ENCODE peak calls at places on chromosomes 1 and 21, in seven cellular contexts. One of them, this sample, is unnamed.

GRCh38 chr1:5980314-5981008 is 11.8 kb downstream of the NPHP4 start:
- DNase-seq in psoas muscle: peak; percentile 82
- DNase-seq in stomach: no peak
- DNase-seq in body of pancreas: no peak
- DNase-seq in brain microvascular endothelial cell: peak; percentile 21
- DNase-seq in CD8-positive, alpha-beta T cell: no peak
- DNase-seq in pancreas: no peak
- DNase-seq in this sample: peak; percentile 74

GRCh38 chr1:71269823-71270222 is 189.0 kb upstream of the ZRANB2 start:
- DNase-seq in brain microvascular endothelial cell: no peak
- DNase-seq in psoas muscle: no peak
- DNase-seq in pancreas: no peak
- DNase-seq in stomach: no peak
- DNase-seq in body of pancreas: no peak
- DNase-seq in CD8-positive, alpha-beta T cell: no peak
- DNase-seq in this sample: no peak

GRCh38 chr21:24023936-24024335 is 1583.3 kb downstream of the MRPL39 start:
- DNase-seq in psoas muscle: no peak
- DNase-seq in pancreas: no peak
- DNase-seq in brain microvascular endothelial cell: no peak
- DNase-seq in body of pancreas: no peak
- DNase-seq in stomach: no peak
- DNase-seq in CD8-positive, alpha-beta T cell: no peak
- DNase-seq in this sample: no peak

GRCh38 chr1:26364956-26365355 is 7.6 kb downstream of the ZNF683 start:
- DNase-seq in pancreas: no peak
- DNase-seq in CD8-positive, alpha-beta T cell: no peak
- DNase-seq in body of pancreas: no peak
- DNase-seq in stomach: no peak
- DNase-seq in brain microvascular endothelial cell: no peak
- DNase-seq in psoas muscle: peak; percentile 24
- DNase-seq in this sample: no peak

GRCh38 chr1:71521655-71522264 is 440.9 kb upstream of the ZRANB2 start:
- DNase-seq in body of pancreas: peak; percentile 29
- DNase-seq in pancreas: no peak
- DNase-seq in brain microvascular endothelial cell: peak; percentile 11
- DNase-seq in stomach: peak; percentile 39
- DNase-seq in CD8-positive, alpha-beta T cell: no peak
- DNase-seq in psoas muscle: no peak
- DNase-seq in this sample: no peak

GRCh38 chr1:226609836-226610455 is 61.4 kb downstream of the STUM start:
- DNase-seq in body of pancreas: no peak
- DNase-seq in CD8-positive, alpha-beta T cell: no peak
- DNase-seq in pancreas: no peak
- DNase-seq in brain microvascular endothelial cell: no peak
- DNase-seq in psoas muscle: peak; percentile 73
- DNase-seq in stomach: no peak
- DNase-seq in this sample: no peak

GRCh38 chr21:36727886-36728285 is 29.0 kb downstream of the SIM2 start:
- DNase-seq in pancreas: no peak
- DNase-seq in body of pancreas: no peak
- DNase-seq in brain microvascular endothelial cell: no peak
- DNase-seq in CD8-positive, alpha-beta T cell: no peak
- DNase-seq in stomach: peak; percentile 21
- DNase-seq in psoas muscle: no peak
- DNase-seq in this sample: no peak

GRCh38 chr1:10761503-10762152 is 34.8 kb downstream of the CASZ1 start:
- DNase-seq in pancreas: no peak
- DNase-seq in CD8-positive, alpha-beta T cell: no peak
- DNase-seq in stomach: peak; percentile 82
- DNase-seq in psoas muscle: no peak
- DNase-seq in brain microvascular endothelial cell: no peak
- DNase-seq in body of pancreas: no peak
- DNase-seq in this sample: no peak

GRCh38 chr21:41752231-41752681 is 14.6 kb downstream of the RIPK4 start:
- DNase-seq in CD8-positive, alpha-beta T cell: no peak
- DNase-seq in body of pancreas: no peak
- DNase-seq in brain microvascular endothelial cell: no peak
- DNase-seq in pancreas: no peak
- DNase-seq in psoas muscle: no peak
- DNase-seq in stomach: no peak
- DNase-seq in this sample: no peak

GRCh38 chr1:26225033-26225831 is 8.8 kb upstream of the CEP85 start:
- DNase-seq in CD8-positive, alpha-beta T cell: no peak
- DNase-seq in body of pancreas: peak; percentile 86
- DNase-seq in stomach: peak; percentile 80
- DNase-seq in brain microvascular endothelial cell: peak; percentile 15
- DNase-seq in psoas muscle: peak; percentile 85
- DNase-seq in pancreas: peak; percentile 93
- DNase-seq in this sample: peak; percentile 71

GRCh38 chr1:28256197-28256827 is 3.0 kb upstream of the SESN2 start:
- DNase-seq in brain microvascular endothelial cell: no peak
- DNase-seq in stomach: no peak
- DNase-seq in CD8-positive, alpha-beta T cell: no peak
- DNase-seq in pancreas: no peak
- DNase-seq in psoas muscle: no peak
- DNase-seq in body of pancreas: no peak
- DNase-seq in this sample: no peak

GRCh38 chr1:111729271-111729921 is 9.8 kb downstream of the INKA2 start:
- DNase-seq in body of pancreas: no peak
- DNase-seq in pancreas: peak; percentile 8
- DNase-seq in psoas muscle: peak; percentile 76
- DNase-seq in stomach: peak; percentile 53
- DNase-seq in brain microvascular endothelial cell: no peak
- DNase-seq in CD8-positive, alpha-beta T cell: no peak
- DNase-seq in this sample: no peak

GRCh38 chr1:23791434-23792047 is 596 bp downstream of the LYPLA2 start:
- DNase-seq in pancreas: no peak
- DNase-seq in brain microvascular endothelial cell: no peak
- DNase-seq in CD8-positive, alpha-beta T cell: no peak
- DNase-seq in stomach: peak; percentile 49
- DNase-seq in psoas muscle: peak; percentile 56
- DNase-seq in body of pancreas: peak; percentile 29
- DNase-seq in this sample: peak; percentile 42

GRCh38 chr1:193558491-193559028 is 372.1 kb upstream of the B3GALT2 start:
- DNase-seq in body of pancreas: no peak
- DNase-seq in pancreas: peak; percentile 18
- DNase-seq in CD8-positive, alpha-beta T cell: no peak
- DNase-seq in stomach: no peak
- DNase-seq in psoas muscle: no peak
- DNase-seq in brain microvascular endothelial cell: peak; percentile 50
- DNase-seq in this sample: no peak

GRCh38 chr1:184419734-184420161 is 32.9 kb downstream of the C1orf21 start:
- DNase-seq in pancreas: no peak
- DNase-seq in psoas muscle: no peak
- DNase-seq in CD8-positive, alpha-beta T cell: no peak
- DNase-seq in body of pancreas: no peak
- DNase-seq in stomach: no peak
- DNase-seq in brain microvascular endothelial cell: no peak
- DNase-seq in this sample: no peak

GRCh38 chr1:220888665-220888986 is 9.4 kb downstream of the HLX start:
- DNase-seq in body of pancreas: no peak
- DNase-seq in brain microvascular endothelial cell: no peak
- DNase-seq in CD8-positive, alpha-beta T cell: no peak
- DNase-seq in psoas muscle: no peak
- DNase-seq in pancreas: no peak
- DNase-seq in stomach: no peak
- DNase-seq in this sample: no peak

GRCh38 chr1:1204998-1205768 is 1.2 kb downstream of the TNFRSF18 start:
- DNase-seq in brain microvascular endothelial cell: no peak
- DNase-seq in pancreas: no peak
- DNase-seq in psoas muscle: peak; percentile 38
- DNase-seq in stomach: no peak
- DNase-seq in CD8-positive, alpha-beta T cell: no peak
- DNase-seq in body of pancreas: no peak
- DNase-seq in this sample: no peak

GRCh38 chr1:208497866-208498541 is 253.8 kb upstream of the PLXNA2 start:
- DNase-seq in body of pancreas: no peak
- DNase-seq in CD8-positive, alpha-beta T cell: no peak
- DNase-seq in psoas muscle: no peak
- DNase-seq in stomach: no peak
- DNase-seq in brain microvascular endothelial cell: no peak
- DNase-seq in pancreas: no peak
- DNase-seq in this sample: no peak

GRCh38 chr1:30525980-30526651 is 197.3 kb downstream of the MATN1 start:
- DNase-seq in brain microvascular endothelial cell: peak; percentile 82
- DNase-seq in pancreas: peak; percentile 14
- DNase-seq in CD8-positive, alpha-beta T cell: no peak
- DNase-seq in stomach: peak; percentile 23
- DNase-seq in psoas muscle: peak; percentile 82
- DNase-seq in body of pancreas: no peak
- DNase-seq in this sample: no peak

GRCh38 chr1:68210829-68211228 is 21.5 kb downstream of the WLS start:
- DNase-seq in body of pancreas: no peak
- DNase-seq in CD8-positive, alpha-beta T cell: no peak
- DNase-seq in stomach: no peak
- DNase-seq in psoas muscle: no peak
- DNase-seq in pancreas: no peak
- DNase-seq in brain microvascular endothelial cell: no peak
- DNase-seq in this sample: no peak

GRCh38 chr1:186207401-186208085 is 167.5 kb downstream of the TPR start:
- DNase-seq in stomach: no peak
- DNase-seq in brain microvascular endothelial cell: no peak
- DNase-seq in psoas muscle: no peak
- DNase-seq in CD8-positive, alpha-beta T cell: no peak
- DNase-seq in pancreas: no peak
- DNase-seq in body of pancreas: no peak
- DNase-seq in this sample: no peak
- H3K27ac ChIP-seq in stomach: no peak overlapping the region
- H3K27ac ChIP-seq in brain microvascular endothelial cell: no peak overlapping the region
- H3K27ac ChIP-seq in psoas muscle: no peak overlapping the region
- H3K27ac ChIP-seq in CD8-positive, alpha-beta T cell: no peak overlapping the region
- H3K27ac ChIP-seq in pancreas: no peak overlapping the region
- H3K27ac ChIP-seq in body of pancreas: no peak overlapping the region
- H3K27ac ChIP-seq in this sample: no peak overlapping the region

GRCh38 chr1:152034654-152035405 is 2.0 kb downstream of the S100A11 start:
- DNase-seq in body of pancreas: peak; percentile 44
- DNase-seq in stomach: peak; percentile 61
- DNase-seq in brain microvascular endothelial cell: peak; percentile 54
- DNase-seq in CD8-positive, alpha-beta T cell: peak; percentile 39
- DNase-seq in psoas muscle: no peak
- DNase-seq in pancreas: peak; percentile 42
- DNase-seq in this sample: no peak
- TF ChIP-seq CTCF in body of pancreas: peak; percentile 53
- TF ChIP-seq CTCF in stomach: no peak
- TF ChIP-seq CTCF in brain microvascular endothelial cell: peak; percentile 87
- TF ChIP-seq CTCF in CD8-positive, alpha-beta T cell: peak; percentile 74
- TF ChIP-seq CTCF in psoas muscle: peak; percentile 47
- TF ChIP-seq CTCF in pancreas: peak; percentile 52
- TF ChIP-seq CTCF in this sample: peak; percentile 41

DNA sequence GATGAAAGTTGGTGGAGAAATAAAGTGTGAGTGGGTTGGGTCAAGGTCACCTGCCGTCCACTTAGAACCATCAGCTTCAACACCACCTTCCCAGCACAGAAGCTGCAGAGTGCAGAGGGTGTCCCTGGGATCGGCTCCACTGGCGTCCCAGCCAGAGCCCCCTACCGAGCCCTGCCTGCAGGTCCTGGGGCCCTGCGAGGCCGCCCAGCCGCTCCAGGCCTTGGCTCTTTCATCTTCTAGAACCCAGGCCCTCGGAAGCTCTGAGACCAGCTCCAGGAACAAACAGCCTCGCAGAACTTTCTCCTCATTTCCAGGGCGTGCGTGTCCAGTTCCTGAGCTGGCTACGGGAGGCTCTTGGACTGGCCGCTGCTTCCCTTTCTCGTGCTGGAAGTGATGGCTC is 166.0 kb downstream of the PRDM16 start:
- DNase-seq in pancreas: no peak
- DNase-seq in CD8-positive, alpha-beta T cell: no peak
- DNase-seq in body of pancreas: no peak
- DNase-seq in stomach: no peak
- DNase-seq in brain microvascular endothelial cell: no peak
- DNase-seq in psoas muscle: no peak
- DNase-seq in this sample: no peak
- H3K27me3 ChIP-seq in pancreas: no peaks in the 10 kb centered on the region
- H3K27me3 ChIP-seq in CD8-positive, alpha-beta T cell: no peaks in the 10 kb centered on the region
- H3K27me3 ChIP-seq in body of pancreas: no peaks in the 10 kb centered on the region
- H3K27me3 ChIP-seq in stomach: no peaks in the 10 kb centered on the region
- H3K27me3 ChIP-seq in brain microvascular endothelial cell: no peaks in the 10 kb centered on the region
- H3K27me3 ChIP-seq in psoas muscle: peaks cover 56% of the 10 kb centered on the region
- H3K27me3 ChIP-seq in this sample: peaks cover 18% of the 10 kb centered on the region

GRCh38 chr1:20031161-20031560 is 38.8 kb upstream of the PLA2G5 start:
- DNase-seq in brain microvascular endothelial cell: no peak
- DNase-seq in pancreas: no peak
- DNase-seq in body of pancreas: no peak
- DNase-seq in psoas muscle: no peak
- DNase-seq in CD8-positive, alpha-beta T cell: no peak
- DNase-seq in stomach: no peak
- DNase-seq in this sample: no peak

GRCh38 chr1:20028125-20028524 is 41.9 kb upstream of the PLA2G5 start:
- DNase-seq in psoas muscle: no peak
- DNase-seq in pancreas: no peak
- DNase-seq in body of pancreas: no peak
- DNase-seq in CD8-positive, alpha-beta T cell: no peak
- DNase-seq in stomach: no peak
- DNase-seq in brain microvascular endothelial cell: no peak
- DNase-seq in this sample: no peak

GRCh38 chr1:20028726-20029125 is 41.3 kb upstream of the PLA2G5 start:
- DNase-seq in brain microvascular endothelial cell: no peak
- DNase-seq in CD8-positive, alpha-beta T cell: no peak
- DNase-seq in stomach: no peak
- DNase-seq in pancreas: no peak
- DNase-seq in psoas muscle: no peak
- DNase-seq in body of pancreas: no peak
- DNase-seq in this sample: no peak

GRCh38 chr1:20031836-20032235 is 38.2 kb upstream of the PLA2G5 start:
- DNase-seq in brain microvascular endothelial cell: no peak
- DNase-seq in body of pancreas: no peak
- DNase-seq in psoas muscle: no peak
- DNase-seq in pancreas: no peak
- DNase-seq in CD8-positive, alpha-beta T cell: no peak
- DNase-seq in stomach: no peak
- DNase-seq in this sample: no peak

DNA sequence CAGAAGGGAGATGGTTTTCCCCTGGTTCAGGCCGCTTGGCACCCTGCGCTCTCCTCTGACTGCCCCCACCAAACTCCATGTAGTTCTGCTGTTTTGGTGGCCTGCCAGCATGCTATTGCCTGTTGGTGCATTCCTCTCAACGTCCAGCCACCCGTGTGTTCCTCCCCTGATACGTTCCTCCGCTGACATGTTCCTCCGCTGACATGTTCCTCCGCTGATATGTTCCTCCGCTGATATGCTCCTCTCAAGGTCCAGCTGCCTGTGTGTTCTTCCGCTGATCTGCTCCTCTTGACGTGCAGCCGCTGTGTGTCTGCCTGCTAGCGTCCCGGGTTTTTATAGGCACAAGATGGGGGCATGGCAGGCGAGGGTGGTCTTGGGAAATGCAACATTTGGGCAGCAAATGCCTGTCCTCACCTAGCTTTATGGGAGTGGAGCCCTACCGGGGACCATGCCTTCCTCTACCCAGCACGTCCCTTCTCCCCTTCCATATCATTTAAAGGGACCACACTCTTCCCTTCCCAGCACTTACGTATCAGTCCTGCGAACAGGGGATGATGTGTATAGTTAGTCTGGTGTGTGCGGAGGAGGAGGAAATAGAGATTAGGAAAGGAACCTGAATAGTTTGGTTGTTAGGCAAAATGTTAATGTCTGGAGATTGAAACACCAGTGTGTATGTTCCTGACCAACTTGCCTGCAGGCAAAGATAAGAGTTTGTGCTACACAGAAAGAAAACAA is 40.6 kb upstream of the PLA2G5 start:
- DNase-seq in CD8-positive, alpha-beta T cell: no peak
- DNase-seq in body of pancreas: no peak
- DNase-seq in psoas muscle: no peak
- DNase-seq in stomach: no peak
- DNase-seq in brain microvascular endothelial cell: no peak
- DNase-seq in pancreas: no peak
- DNase-seq in this sample: no peak
- H3K27ac ChIP-seq in CD8-positive, alpha-beta T cell: no peak overlapping the region
- H3K27ac ChIP-seq in body of pancreas: no peak overlapping the region
- H3K27ac ChIP-seq in psoas muscle: no peak overlapping the region
- H3K27ac ChIP-seq in stomach: no peak overlapping the region
- H3K27ac ChIP-seq in brain microvascular endothelial cell: no peak overlapping the region
- H3K27ac ChIP-seq in pancreas: no peak overlapping the region
- H3K27ac ChIP-seq in this sample: no peak overlapping the region

This sample was measured in dorsolateral prefrontal cortex.